ENCODE peak calls at places on chromosomes 4 and X, in nine cellular contexts. D is neuronal stem cell, C is H9, N is mammary epithelial cell, Z is neural progenitor cell, P is HCT116, X is keratinocyte, E is MM.1S, O is PC-3. U is an unnamed sample.

GRCh38 chr4:40992472-40993298 is 221.7 kb downstream of the APBB2 start:
- DNase-seq in D (no peak), C (no peak), N (peak; percentile 79), Z (no peak), P (no peak), X (peak; percentile 35), E (no peak), O (peak; percentile 38), U (no peak)

GRCh38 chr4:80463509-80463908 is 128.0 kb downstream of the CFAP299 start:
- DNase-seq in D (no peak), C (no peak), N (no peak), Z (no peak), P (no peak), X (no peak), E (no peak), O (no peak), U (no peak)

GRCh38 chr4:93317571-93317970 is 511.0 kb upstream of the ATOH1 start:
- DNase-seq in D (no peak), C (no peak), N (peak; percentile 9), Z (no peak), P (no peak), X (no peak), E (no peak), O (peak; percentile 70), U (no peak)

GRCh38 chr4:133095591-133095990 is 53.5 kb upstream of the PCDH10 start:
- DNase-seq in D (no peak), C (no peak), N (no peak), Z (no peak), P (no peak), X (no peak), E (no peak), O (peak; percentile 5), U (no peak)

GRCh38 chrX:136168929-136169735 is 21.8 kb downstream of the FHL1 start:
- DNase-seq in D (peak; percentile 63), C (peak; percentile 71), N (peak; percentile 18), Z (peak; percentile 84), P (no peak), X (no peak), E (no peak), O (peak; percentile 39), U (peak; percentile 36)

GRCh38 chrX:129877401-129877800 is 28.6 kb upstream of the UTP14A start:
- DNase-seq in D (no peak), C (no peak), N (no peak), Z (no peak), P (no peak), X (no peak), E (no peak), O (no peak), U (no peak)

GRCh38 chr4:156476359-156476758 is 495.2 kb downstream of the PDGFC start:
- DNase-seq in D (no peak), C (no peak), N (peak; percentile 98), Z (no peak), P (peak; percentile 51), X (peak; percentile 48), E (no peak), O (peak; percentile 91), U (no peak)

GRCh38 chrX:16479206-16479869 is 170.6 kb upstream of the S100G start:
- DNase-seq in D (no peak), C (no peak), N (peak; percentile 92), Z (no peak), P (no peak), X (peak; percentile 62), E (no peak), O (peak; percentile 92), U (no peak)

GRCh38 chr4:23903859-23904438 is 14.1 kb upstream of the PPARGC1A start:
- DNase-seq in D (no peak), C (no peak), N (no peak), Z (no peak), P (no peak), X (no peak), E (no peak), O (no peak), U (no peak)

GRCh38 chr4:47075241-47075640 is 43.9 kb downstream of the GABRB1 start:
- DNase-seq in D (no peak), C (no peak), N (peak; percentile 9), Z (no peak), P (no peak), X (no peak), E (peak; percentile 3), O (peak; percentile 51), U (no peak)

GRCh38 chrX:49876750-49877149 is 2.5 kb upstream of the USP27X start:
- DNase-seq in D (no peak), C (no peak), N (peak; percentile 16), Z (peak; percentile 31), P (peak; percentile 12), X (no peak), E (peak; percentile 56), O (peak; percentile 64), U (peak; percentile 38)

GRCh38 chrX:1027680-1028079 is 184.8 kb downstream of the CRLF2 start:
- DNase-seq in D (no peak), C (no peak), N (no peak), Z (no peak), P (no peak), X (no peak), E (no peak), O (no peak), U (no peak)

GRCh38 chrX:19683817-19684216 is 168.5 kb upstream of the MAP3K15 start:
- DNase-seq in D (no peak), C (no peak), N (no peak), Z (no peak), P (no peak), X (no peak), E (no peak), O (no peak), U (no peak)

GRCh38 chrX:22952011-22952410 is 47.7 kb upstream of the DDX53 start:
- DNase-seq in D (no peak), C (no peak), N (no peak), Z (no peak), P (no peak), X (no peak), E (no peak), O (peak; percentile 23), U (no peak)

GRCh38 chr4:92303621-92304027 is at the start of gene GRID2:
- DNase-seq in D (peak; percentile 38), C (peak; percentile 78), N (peak; percentile 1), Z (peak; percentile 75), P (peak; percentile 7), X (no peak), E (no peak), O (peak; percentile 44), U (no peak)
- H3K9ac ChIP-seq in D (peak within 1 kb of the TSS; percentile 70), C (peak within 1 kb of the TSS; percentile 11), N (no peak within 1 kb of the TSS), Z (no peak within 1 kb of the TSS), P (no peak within 1 kb of the TSS), X (no peak within 1 kb of the TSS), E (no peak within 1 kb of the TSS), O (peak within 1 kb of the TSS; percentile 48), U (no peak within 1 kb of the TSS)

DNA sequence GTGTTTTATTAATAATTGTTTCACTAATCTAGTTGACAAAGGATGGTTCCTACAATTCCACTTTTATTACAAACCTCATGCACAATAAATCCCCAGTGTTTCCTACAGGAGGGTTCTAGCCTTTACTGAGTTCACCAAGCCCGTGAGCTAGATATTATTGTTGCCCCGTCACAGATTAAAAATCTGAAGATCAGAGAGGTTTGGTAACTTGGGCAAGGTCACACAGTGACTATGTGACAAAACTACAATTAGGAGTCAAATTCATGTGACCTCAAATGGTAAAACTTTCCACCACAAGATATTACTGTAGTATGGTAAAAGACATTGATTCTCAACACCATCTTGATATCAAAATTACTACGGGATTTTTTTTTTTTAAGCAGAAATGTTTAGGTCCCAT is 124.6 kb downstream of the BTC start:
- DNase-seq in D (no peak), C (no peak), N (no peak), Z (no peak), P (no peak), X (no peak), E (no peak), O (no peak), U (no peak)
- H3K4me1 ChIP-seq in D (no peaks in the 10 kb centered on the region), C (no peaks in the 10 kb centered on the region), N (peaks cover 14% of the 10 kb centered on the region), Z (peaks cover 19% of the 10 kb centered on the region), P (peaks cover 62% of the 10 kb centered on the region), X (peaks cover 16% of the 10 kb centered on the region), E (peaks cover 2% of the 10 kb centered on the region), O (peaks cover 51% of the 10 kb centered on the region), U (no peaks in the 10 kb centered on the region)

GRCh38 chrX:47316276-47317025 is 53.9 kb upstream of the ZNF157 start:
- DNase-seq in D (peak; percentile 80), C (peak; percentile 85), N (no peak), Z (peak; percentile 90), P (no peak), X (no peak), E (no peak), O (no peak), U (no peak)

GRCh38 chrX:47321978-47322377 is 48.4 kb upstream of the ZNF157 start:
- DNase-seq in D (peak; percentile 24), C (peak; percentile 71), N (no peak), Z (peak; percentile 72), P (no peak), X (no peak), E (no peak), O (no peak), U (no peak)

DNA sequence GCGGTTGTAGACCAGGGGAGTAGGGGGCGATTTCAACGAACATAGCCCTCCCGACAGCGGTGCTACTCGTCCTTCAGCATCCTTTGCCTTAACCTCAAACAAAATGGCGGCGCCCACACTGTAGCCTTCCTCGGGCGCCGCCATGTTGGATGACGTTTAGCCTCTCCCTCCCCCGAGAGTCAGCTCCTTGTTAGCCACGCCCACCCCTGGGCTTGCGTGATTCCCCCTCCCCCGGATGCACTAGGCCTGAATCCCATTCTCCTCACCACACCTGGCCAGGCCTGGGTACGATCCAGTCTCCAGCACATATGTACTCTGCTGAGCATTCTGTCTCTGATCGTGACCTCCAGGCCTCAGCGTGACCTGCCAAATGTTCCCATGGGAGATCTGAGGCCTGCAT is 49.0 kb upstream of the ZNF157 start:
- DNase-seq in D (peak; percentile 57), C (peak; percentile 93), N (peak; percentile 39), Z (peak; percentile 92), P (no peak), X (no peak), E (no peak), O (no peak), U (no peak)
- H3K9ac ChIP-seq in D (no peak overlapping the region), C (peak overlapping the region; percentile 50), N (no peak overlapping the region), Z (no peak overlapping the region), P (no peak overlapping the region), X (no peak overlapping the region), E (no peak overlapping the region), O (no peak overlapping the region), U (no peak overlapping the region)

GRCh38 chr4:158769175-158769831 is 477 bp downstream of the FNIP2 start:
- DNase-seq in D (no peak), C (peak; percentile 48), N (peak; percentile 52), Z (no peak), P (no peak), X (no peak), E (peak; percentile 34), O (peak; percentile 33), U (peak; percentile 45)

GRCh38 chr4:158770671-158771070 is 1.8 kb downstream of the FNIP2 start:
- DNase-seq in D (no peak), C (no peak), N (no peak), Z (no peak), P (no peak), X (no peak), E (no peak), O (no peak), U (peak; percentile 47)

GRCh38 chr4:158768577-158769174 is at the start of gene FNIP2:
- DNase-seq in D (peak; percentile 64), C (peak; percentile 78), N (peak; percentile 61), Z (peak; percentile 93), P (peak; percentile 21), X (no peak), E (peak; percentile 76), O (peak; percentile 64), U (peak; percentile 79)

GRCh38 chr4:158775091-158775651 is 6.3 kb downstream of the FNIP2 start:
- DNase-seq in D (no peak), C (no peak), N (peak; percentile 42), Z (no peak), P (no peak), X (no peak), E (no peak), O (peak; percentile 40), U (peak; percentile 56)

GRCh38 chr4:158771776-158772175 is 3.0 kb downstream of the FNIP2 start:
- DNase-seq in D (no peak), C (no peak), N (no peak), Z (no peak), P (no peak), X (no peak), E (no peak), O (no peak), U (no peak)
- H3K4me1 ChIP-seq in D (peaks cover 33% of the 10 kb centered on the region), C (no peaks in the 10 kb centered on the region), N (peaks cover 24% of the 10 kb centered on the region), Z (peaks cover 20% of the 10 kb centered on the region), P (peaks cover 4% of the 10 kb centered on the region), X (peaks cover 17% of the 10 kb centered on the region), E (no peaks in the 10 kb centered on the region), O (peaks cover 32% of the 10 kb centered on the region), U (peaks cover 12% of the 10 kb centered on the region)

U was measured in colonic mucosa.